ENCODE peak calls at places on chromosome 16, in seven cellular contexts. X, T, C, K, O, N and W are unnamed samples.
A peak's percentile ranks its signal among the peaks of the same experiment; 100 is the strongest.

GRCh38 chr16:66618588-66618987 is 14.1 kb downstream of the CMTM3 start:
- DNase-seq in X (no peak), T (no peak), C (no peak), K (no peak), O (no peak), N (peak; percentile 98), W (no peak)

GRCh38 chr16:85858984-85859817 is 39.8 kb upstream of the IRF8 start:
- DNase-seq in X (no peak), T (no peak), C (no peak), K (no peak), O (peak; percentile 12), N (no peak), W (no peak)

GRCh38 chr16:66523861-66524354 is 26.0 kb downstream of the TK2 start:
- DNase-seq in X (no peak), T (no peak), C (no peak), K (no peak), O (no peak), N (no peak), W (no peak)

GRCh38 chr16:8733849-8734540 is 59.6 kb downstream of the ABAT start:
- DNase-seq in X (no peak), T (no peak), C (no peak), K (no peak), O (no peak), N (no peak), W (no peak)

GRCh38 chr16:29806096-29806579 is at the start of gene MAZ:
- DNase-seq in X (no peak), T (no peak), C (peak; percentile 86), K (no peak), O (no peak), N (no peak), W (no peak)

GRCh38 chr16:27226476-27226875 is 23.1 kb downstream of the KDM8 start:
- DNase-seq in X (no peak), T (no peak), C (no peak), K (no peak), O (no peak), N (no peak), W (no peak)

GRCh38 chr16:67287960-67288359 is 8.6 kb downstream of the PLEKHG4 start:
- DNase-seq in X (no peak), T (no peak), C (no peak), K (no peak), O (no peak), N (no peak), W (no peak)

GRCh38 chr16:87715231-87715630 is 50.6 kb downstream of the KLHDC4 start:
- DNase-seq in X (no peak), T (no peak), C (no peak), K (no peak), O (no peak), N (no peak), W (no peak)

GRCh38 chr16:29915590-29916247 is 10.3 kb downstream of the KCTD13 start:
- DNase-seq in X (no peak), T (no peak), C (no peak), K (no peak), O (no peak), N (peak; percentile 55), W (no peak)

GRCh38 chr16:472199-472504 is 46.7 kb downstream of the RAB11FIP3 start:
- DNase-seq in X (no peak), T (no peak), C (no peak), K (no peak), O (no peak), N (no peak), W (no peak)

GRCh38 chr16:3569851-3570250 is 7.4 kb downstream of the NLRC3 start:
- DNase-seq in X (no peak), T (no peak), C (no peak), K (no peak), O (no peak), N (no peak), W (no peak)

GRCh38 chr16:4114257-4115208 is 1.7 kb downstream of the ADCY9 start:
- DNase-seq in X (no peak), T (no peak), C (no peak), K (peak; percentile 44), O (no peak), N (no peak), W (no peak)

GRCh38 chr16:87076950-87077749 is 240.0 kb downstream of the C16orf95 start:
- DNase-seq in X (no peak), T (peak; percentile 20), C (no peak), K (no peak), O (no peak), N (peak; percentile 74), W (peak; percentile 88)

GRCh38 chr16:12509121-12509520 is 294.6 kb downstream of the CPPED1 start:
- DNase-seq in X (no peak), T (no peak), C (no peak), K (no peak), O (no peak), N (no peak), W (no peak)

GRCh38 chr16:67294927-67295326 is 15.6 kb downstream of the PLEKHG4 start:
- DNase-seq in X (no peak), T (no peak), C (no peak), K (no peak), O (no peak), N (no peak), W (no peak)

GRCh38 chr16:55562936-55563335 is 3.5 kb upstream of the CAPNS2 start:
- DNase-seq in X (no peak), T (no peak), C (no peak), K (no peak), O (no peak), N (no peak), W (no peak)